ENCODE peak calls at places on chromosomes 12 and 14, in six cellular contexts. W is activated T-helper 9 cell treated with anti-CD3 and anti-CD28 coated beads, Interleukin-2, amount 50 U/mL, for 16 hours; K is activated naive CD4-positive, alpha-beta T cell treated with Interleukin-2 at 50 U/mL for 16 hours; L is SW480; R is GM13977; E is WTC11. X is an unnamed sample.

GRCh38 chr12:12582895-12583303 is 20.2 kb upstream of the DUSP16 start:
- DNase-seq in W (peak), L (peak), E (no peak), K (peak), R (peak), X (peak)

GRCh38 chr12:77591959-77592358 is 238.7 kb upstream of the NAV3 start:
- DNase-seq in K (no peak), W (no peak), L (no peak), R (no peak), E (no peak), X (no peak)

GRCh38 chr12:93173178-93173957 is 204.4 kb upstream of the NUDT4 start:
- DNase-seq in L (no peak), R (no peak), K (no peak), E (no peak), W (no peak), X (no peak)

GRCh38 chr14:68527329-68527851 is 265.5 kb downstream of the ZFP36L1 start:
- DNase-seq in L (no peak), W (no peak), E (no peak), R (no peak), K (no peak), X (no peak)

GRCh38 chr12:57735198-57735855 is 3.2 kb downstream of the AGAP2 start:
- DNase-seq in L (no peak), W (no peak), K (no peak), E (no peak), R (no peak), X (no peak)

GRCh38 chr14:103019827-103020226 is 37.5 kb downstream of the CDC42BPB start:
- DNase-seq in K (no peak), R (no peak), L (no peak), W (no peak), E (no peak), X (no peak)

GRCh38 chr12:19462441-19462840 is 23.1 kb downstream of the AEBP2 start:
- DNase-seq in L (no peak), W (no peak), E (no peak), R (no peak), K (no peak), X (no peak)

GRCh38 chr14:70000601-70001000 is 121.4 kb downstream of the SMOC1 start:
- DNase-seq in R (no peak), E (no peak), K (no peak), L (no peak), W (no peak), X (peak)

GRCh38 chr14:74846168-74846567 is 29.8 kb downstream of the PROX2 start:
- DNase-seq in W (no peak), L (no peak), K (no peak), R (no peak), E (no peak), X (no peak)

GRCh38 chr14:23610090-23610814 is 25.9 kb upstream of the DHRS2 start:
- DNase-seq in K (no peak), L (no peak), E (no peak), W (no peak), R (no peak), X (no peak)

GRCh38 chr12:19694627-19695026 is 255.3 kb downstream of the AEBP2 start:
- DNase-seq in L (no peak), R (no peak), K (no peak), W (no peak), E (no peak), X (no peak)

GRCh38 chr12:4107436-4107878 is 166.1 kb upstream of the CCND2 start:
- DNase-seq in E (peak), R (peak), K (peak), W (peak), L (peak), X (peak)

GRCh38 chr14:30625533-30625932 is 3.4 kb downstream of the SCFD1 start:
- DNase-seq in R (no peak), L (no peak), K (no peak), W (no peak), E (no peak), X (no peak)

GRCh38 chr14:49766839-49767238 is 1.1 kb upstream of the KLHDC2 start:
- DNase-seq in L (peak), W (no peak), E (no peak), R (peak), K (no peak), X (no peak)

GRCh38 chr12:4742421-4742970 is 22.3 kb downstream of the GALNT8 start:
- DNase-seq in W (no peak), R (no peak), K (no peak), E (no peak), L (no peak), X (no peak)

GRCh38 chr12:19434538-19434937 is 4.8 kb upstream of the AEBP2 start:
- DNase-seq in R (no peak), L (no peak), E (no peak), K (no peak), W (no peak), X (peak)

GRCh38 chr12:107349008-107349747 is 255.8 kb upstream of the CRY1 start:
- DNase-seq in W (no peak), R (no peak), E (no peak), K (no peak), L (peak), X (no peak)

GRCh38 chr14:25411933-25412757 is 362.2 kb upstream of the STXBP6 start:
- DNase-seq in L (peak), E (peak), W (no peak), R (no peak), K (no peak), X (no peak)

GRCh38 chr12:15987696-15988095 is 76.6 kb downstream of the DERA start:
- DNase-seq in K (no peak), R (no peak), L (no peak), E (no peak), W (no peak), X (no peak)

GRCh38 chr12:30515351-30515750 is 180.3 kb downstream of the IPO8 start:
- DNase-seq in R (no peak), E (no peak), K (no peak), W (no peak), L (peak), X (no peak)

GRCh38 chr12:102423447-102423846 is 56.9 kb downstream of the IGF1 start:
- DNase-seq in W (no peak), L (peak), E (no peak), K (no peak), R (no peak), X (no peak)

GRCh38 chr12:41699658-41700057 is 445.0 kb downstream of the GXYLT1 start:
- DNase-seq in R (no peak), W (no peak), L (no peak), K (no peak), E (no peak), X (no peak)

GRCh38 chr14:68011629-68012028 is 192.1 kb downstream of the RAD51B start:
- DNase-seq in E (no peak), R (no peak), L (no peak), K (no peak), W (no peak), X (no peak)

GRCh38 chr12:64412458-64412857 is 8.3 kb downstream of the XPOT start:
- DNase-seq in K (no peak), W (no peak), E (no peak), L (no peak), R (no peak), X (no peak)

GRCh38 chr12:76197283-76197682 is 112.8 kb upstream of the NAP1L1 start:
- DNase-seq in W (no peak), R (no peak), E (no peak), K (no peak), L (no peak), X (no peak)

GRCh38 chr14:98633380-98633779 is 638.6 kb downstream of the BCL11B start:
- DNase-seq in L (peak), R (no peak), K (no peak), E (no peak), W (no peak), X (no peak)

GRCh38 chr12:26878661-26879119 is 45.7 kb upstream of the ITPR2 start:
- DNase-seq in R (peak), L (no peak), W (no peak), E (no peak), K (no peak), X (peak)

GRCh38 chr12:66164349-66164821 is 5.4 kb downstream of the TMBIM4 start:
- DNase-seq in L (no peak), W (no peak), R (no peak), K (no peak), E (no peak), X (no peak)

GRCh38 chr12:50948798-50949197 is 3.5 kb upstream of the HIGD1C start:
- DNase-seq in W (no peak), E (no peak), R (no peak), K (no peak), L (no peak), X (no peak)

GRCh38 chr12:49930515-49931288 is 19.8 kb upstream of the AQP2 start:
- DNase-seq in L (no peak), R (no peak), E (no peak), W (no peak), K (no peak), X (no peak)

GRCh38 chr14:88552859-88553258 is 1.9 kb downstream of the PTPN21 start:
- DNase-seq in K (no peak), L (no peak), E (no peak), R (no peak), W (no peak), X (no peak)

X was measured in GM12865.